ENCODE peak calls at places on chromosome 15, in eight cellular contexts. One of them, this sample, is unnamed.
A peak's percentile ranks its signal among the peaks of the same experiment; 100 is the strongest.

GRCh38 chr15:61910839-61911369 is 149.3 kb downstream of the VPS13C start:
- DNase-seq in endodermal cell: no peak
- DNase-seq in Daoy: no peak
- DNase-seq in islet precursor cell: no peak
- DNase-seq in HTR-8/SVneo: no peak
- DNase-seq in stimulated activated CD4-positive, alpha-beta T cell treated with anti-CD3 and anti-CD28 coated beads, Interleukin-15, amount 100 ng/mL, for 1 hour: no peak
- DNase-seq in NCI-H1092 treated with DMSO at 0.1 percent for 48 hours: no peak
- DNase-seq in fibroblast of mammary gland: no peak
- DNase-seq in this sample: no peak

GRCh38 chr15:100041380-100041779 is 300.4 kb downstream of the ADAMTS17 start:
- DNase-seq in islet precursor cell: no peak
- DNase-seq in endodermal cell: peak; percentile 23
- DNase-seq in stimulated activated CD4-positive, alpha-beta T cell treated with anti-CD3 and anti-CD28 coated beads, Interleukin-15, amount 100 ng/mL, for 1 hour: no peak
- DNase-seq in HTR-8/SVneo: no peak
- DNase-seq in NCI-H1092 treated with DMSO at 0.1 percent for 48 hours: no peak
- DNase-seq in Daoy: no peak
- DNase-seq in fibroblast of mammary gland: no peak
- DNase-seq in this sample: no peak

GRCh38 chr15:40096094-40096876 is 12.4 kb downstream of the BMF start:
- DNase-seq in NCI-H1092 treated with DMSO at 0.1 percent for 48 hours: no peak
- DNase-seq in endodermal cell: no peak
- DNase-seq in islet precursor cell: no peak
- DNase-seq in HTR-8/SVneo: no peak
- DNase-seq in fibroblast of mammary gland: no peak
- DNase-seq in Daoy: no peak
- DNase-seq in stimulated activated CD4-positive, alpha-beta T cell treated with anti-CD3 and anti-CD28 coated beads, Interleukin-15, amount 100 ng/mL, for 1 hour: no peak
- DNase-seq in this sample: no peak

GRCh38 chr15:37995461-37996347 is 61.3 kb downstream of the TMCO5A start:
- DNase-seq in islet precursor cell: no peak
- DNase-seq in endodermal cell: no peak
- DNase-seq in fibroblast of mammary gland: peak; percentile 91
- DNase-seq in stimulated activated CD4-positive, alpha-beta T cell treated with anti-CD3 and anti-CD28 coated beads, Interleukin-15, amount 100 ng/mL, for 1 hour: no peak
- DNase-seq in Daoy: peak; percentile 73
- DNase-seq in HTR-8/SVneo: peak; percentile 12
- DNase-seq in NCI-H1092 treated with DMSO at 0.1 percent for 48 hours: no peak
- DNase-seq in this sample: peak; percentile 74

GRCh38 chr15:82750831-82751181 is 41.1 kb upstream of the AP3B2 start:
- DNase-seq in islet precursor cell: no peak
- DNase-seq in stimulated activated CD4-positive, alpha-beta T cell treated with anti-CD3 and anti-CD28 coated beads, Interleukin-15, amount 100 ng/mL, for 1 hour: no peak
- DNase-seq in fibroblast of mammary gland: peak; percentile 4
- DNase-seq in endodermal cell: no peak
- DNase-seq in NCI-H1092 treated with DMSO at 0.1 percent for 48 hours: no peak
- DNase-seq in HTR-8/SVneo: no peak
- DNase-seq in Daoy: no peak
- DNase-seq in this sample: peak; percentile 49

GRCh38 chr15:70579766-70580165 is 183.6 kb downstream of the UACA start:
- DNase-seq in islet precursor cell: no peak
- DNase-seq in Daoy: no peak
- DNase-seq in HTR-8/SVneo: no peak
- DNase-seq in NCI-H1092 treated with DMSO at 0.1 percent for 48 hours: no peak
- DNase-seq in endodermal cell: peak; percentile 73
- DNase-seq in fibroblast of mammary gland: no peak
- DNase-seq in stimulated activated CD4-positive, alpha-beta T cell treated with anti-CD3 and anti-CD28 coated beads, Interleukin-15, amount 100 ng/mL, for 1 hour: no peak
- DNase-seq in this sample: no peak

GRCh38 chr15:31342781-31343626 is 16.4 kb downstream of the KLF13 start:
- DNase-seq in fibroblast of mammary gland: no peak
- DNase-seq in NCI-H1092 treated with DMSO at 0.1 percent for 48 hours: no peak
- DNase-seq in HTR-8/SVneo: no peak
- DNase-seq in stimulated activated CD4-positive, alpha-beta T cell treated with anti-CD3 and anti-CD28 coated beads, Interleukin-15, amount 100 ng/mL, for 1 hour: no peak
- DNase-seq in endodermal cell: peak; percentile 64
- DNase-seq in Daoy: no peak
- DNase-seq in islet precursor cell: no peak
- DNase-seq in this sample: no peak

GRCh38 chr15:66761723-66762595 is 59.9 kb downstream of the SMAD6 start:
- DNase-seq in Daoy: peak; percentile 68
- DNase-seq in endodermal cell: no peak
- DNase-seq in NCI-H1092 treated with DMSO at 0.1 percent for 48 hours: no peak
- DNase-seq in HTR-8/SVneo: no peak
- DNase-seq in fibroblast of mammary gland: peak; percentile 33
- DNase-seq in islet precursor cell: no peak
- DNase-seq in stimulated activated CD4-positive, alpha-beta T cell treated with anti-CD3 and anti-CD28 coated beads, Interleukin-15, amount 100 ng/mL, for 1 hour: no peak
- DNase-seq in this sample: peak; percentile 68

GRCh38 chr15:93302080-93302765 is 213.2 kb upstream of the RGMA start:
- DNase-seq in HTR-8/SVneo: no peak
- DNase-seq in islet precursor cell: no peak
- DNase-seq in fibroblast of mammary gland: no peak
- DNase-seq in Daoy: no peak
- DNase-seq in endodermal cell: no peak
- DNase-seq in stimulated activated CD4-positive, alpha-beta T cell treated with anti-CD3 and anti-CD28 coated beads, Interleukin-15, amount 100 ng/mL, for 1 hour: no peak
- DNase-seq in NCI-H1092 treated with DMSO at 0.1 percent for 48 hours: no peak
- DNase-seq in this sample: no peak

GRCh38 chr15:59189224-59189623 is 17.4 kb upstream of the LDHAL6B start:
- DNase-seq in NCI-H1092 treated with DMSO at 0.1 percent for 48 hours: no peak
- DNase-seq in islet precursor cell: no peak
- DNase-seq in endodermal cell: no peak
- DNase-seq in HTR-8/SVneo: no peak
- DNase-seq in Daoy: no peak
- DNase-seq in stimulated activated CD4-positive, alpha-beta T cell treated with anti-CD3 and anti-CD28 coated beads, Interleukin-15, amount 100 ng/mL, for 1 hour: no peak
- DNase-seq in fibroblast of mammary gland: no peak
- DNase-seq in this sample: no peak

This sample was measured in LHCN-M2.